ENCODE peak calls at places on chromosomes 7 and 10, in nine cellular contexts. N is BJ, E is body of pancreas, G is heart left ventricle, J is fibroblast of mammary gland, K is breast epithelium, R is spleen, T is mammary epithelial cell, A is fibroblast of the aortic adventitia. I is an unnamed sample.

GRCh38 chr10:17640331-17640816 is 3.6 kb upstream of the STAM start:
- DNase-seq in A (no peak), N (no peak), E (no peak), T (no peak), K (no peak), G (no peak), J (no peak), R (no peak), I (no peak)

GRCh38 chr10:111579473-111579872 is 502.6 kb downstream of the ADRA2A start:
- DNase-seq in A (no peak), N (no peak), R (no peak), E (no peak), G (no peak), T (no peak), J (no peak), K (no peak), I (no peak)

GRCh38 chr7:74012842-74013249 is 15.1 kb upstream of the ELN start:
- DNase-seq in J (no peak), N (no peak), G (no peak), E (no peak), A (peak; percentile 32), T (peak; percentile 48), K (no peak), R (no peak), I (no peak)

GRCh38 chr7:117759950-117760640 is 113.1 kb downstream of the CTTNBP2 start:
- DNase-seq in N (no peak), K (no peak), J (peak; percentile 82), R (no peak), T (no peak), G (no peak), A (peak; percentile 87), E (no peak), I (no peak)

GRCh38 chr10:62528441-62528840 is 154.3 kb downstream of the ZNF365 start:
- DNase-seq in T (peak; percentile 67), J (no peak), K (no peak), G (no peak), N (no peak), R (no peak), A (no peak), E (no peak), I (no peak)

GRCh38 chr7:2934211-2934731 is 90.2 kb upstream of the GNA12 start:
- DNase-seq in K (no peak), R (peak; percentile 61), G (no peak), T (peak; percentile 84), N (peak; percentile 4), J (peak; percentile 90), E (no peak), A (peak; percentile 56), I (no peak)

GRCh38 chr7:30074422-30075030 is 46.3 kb downstream of the PLEKHA8 start:
- DNase-seq in R (no peak), K (no peak), A (peak; percentile 69), G (no peak), T (peak; percentile 31), J (peak; percentile 67), E (peak; percentile 6), N (no peak), I (no peak)

GRCh38 chr7:79401254-79401653 is 52.2 kb downstream of the MAGI2 start:
- DNase-seq in G (no peak), N (no peak), A (no peak), E (no peak), K (no peak), T (no peak), J (no peak), R (no peak), I (no peak)

GRCh38 chr7:151248191-151249033 is at the start of gene SMARCD3:
- DNase-seq in T (peak; percentile 16), R (peak; percentile 85), J (peak; percentile 35), A (peak; percentile 65), N (no peak), G (peak; percentile 85), E (peak; percentile 73), K (no peak), I (no peak)
- H3K4me3 ChIP-seq in T (no peak within 1 kb of the TSS), R (peak within 1 kb of the TSS; percentile 50), J (peak within 1 kb of the TSS; percentile 64), A (peak within 1 kb of the TSS; percentile 79), N (peak within 1 kb of the TSS; percentile 80), G (peak within 1 kb of the TSS; percentile 79), E (peak within 1 kb of the TSS; percentile 16), K (peak within 1 kb of the TSS; percentile 86), I (peak within 1 kb of the TSS; percentile 70)

GRCh38 chr10:108208732-108209131 is 1044.2 kb upstream of the SORCS1 start:
- DNase-seq in G (no peak), K (no peak), T (no peak), N (no peak), A (no peak), E (no peak), J (no peak), R (no peak), I (no peak)

GRCh38 chr10:108203905-108204527 is 1039.5 kb upstream of the SORCS1 start:
- DNase-seq in E (no peak), A (no peak), T (no peak), K (no peak), N (no peak), R (no peak), J (no peak), G (no peak), I (no peak)

GRCh38 chr10:108204528-108205313 is 1040.2 kb upstream of the SORCS1 start:
- DNase-seq in R (no peak), K (no peak), A (peak; percentile 0), T (peak; percentile 55), J (peak; percentile 47), G (no peak), N (no peak), E (peak; percentile 9), I (no peak)

DNA sequence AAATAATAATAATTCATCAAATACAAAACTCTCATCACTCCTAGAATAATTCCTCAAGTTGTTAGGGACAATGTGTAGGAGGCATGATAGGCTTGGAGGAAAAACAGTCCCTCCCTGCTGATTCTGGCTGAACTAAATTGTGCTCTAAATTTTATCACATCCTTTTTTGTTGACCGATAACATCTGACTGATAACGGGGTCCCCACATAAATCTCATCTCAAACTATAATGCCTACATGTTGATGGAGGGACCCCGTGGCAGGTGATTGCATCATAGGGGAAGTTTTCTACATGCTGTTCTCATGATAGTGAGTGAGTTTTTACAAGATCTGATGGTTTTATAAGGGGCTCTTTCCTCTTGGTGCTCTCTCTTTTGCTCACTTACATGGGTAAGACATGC is 1043.5 kb upstream of the SORCS1 start:
- DNase-seq in K (no peak), N (no peak), A (no peak), T (no peak), J (no peak), E (no peak), G (no peak), R (no peak), I (no peak)
- TF ChIP-seq CTCF in K (no peak), N (no peak), A (no peak), T (no peak), J (no peak), E (no peak), G (no peak), R (no peak), I (no peak)

GRCh38 chr10:30055094-30055701 is 4.2 kb downstream of the JCAD start:
- DNase-seq in K (no peak), J (peak; percentile 56), N (peak; percentile 51), R (no peak), T (no peak), E (no peak), G (no peak), A (no peak), I (no peak)

GRCh38 chr10:30056767-30057355 is 2.5 kb downstream of the JCAD start:
- DNase-seq in A (no peak), G (no peak), R (no peak), N (no peak), J (no peak), T (no peak), K (no peak), E (no peak), I (no peak)

GRCh38 chr10:30058111-30058510 is 1.3 kb downstream of the JCAD start:
- DNase-seq in R (no peak), G (no peak), T (no peak), K (no peak), E (no peak), J (no peak), N (no peak), A (no peak), I (no peak)

GRCh38 chr10:30057421-30057841 is 2.0 kb downstream of the JCAD start:
- DNase-seq in T (no peak), R (no peak), G (no peak), N (no peak), J (peak; percentile 25), K (no peak), E (no peak), A (no peak), I (no peak)

DNA sequence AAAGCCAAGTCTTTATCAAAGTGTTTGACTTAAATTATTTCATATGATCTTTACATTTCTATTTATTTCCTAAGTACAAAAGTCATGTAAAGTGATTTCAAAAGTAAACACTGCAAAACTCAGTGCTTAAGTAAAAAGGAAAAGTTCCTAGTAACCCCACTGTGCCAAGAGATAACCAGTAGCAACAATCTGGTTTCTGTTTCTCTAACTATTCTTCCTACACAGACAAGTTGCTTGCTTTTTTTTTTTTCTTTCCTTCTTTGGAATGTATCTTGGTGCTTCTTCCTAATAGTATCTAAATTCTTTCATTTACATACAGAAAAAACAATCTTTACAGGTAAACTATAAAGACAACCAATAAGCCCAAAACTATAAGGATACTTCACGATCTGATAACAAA is 3.1 kb downstream of the JCAD start:
- DNase-seq in A (peak; percentile 43), T (no peak), G (no peak), N (no peak), K (no peak), R (no peak), E (no peak), J (no peak), I (no peak)
- H3K4me3 ChIP-seq in A (no peak overlapping the region), T (no peak overlapping the region), G (peak overlapping the region; percentile 97), N (no peak overlapping the region), K (no peak overlapping the region), R (no peak overlapping the region), E (no peak overlapping the region), J (no peak overlapping the region), I (no peak overlapping the region)

DNA sequence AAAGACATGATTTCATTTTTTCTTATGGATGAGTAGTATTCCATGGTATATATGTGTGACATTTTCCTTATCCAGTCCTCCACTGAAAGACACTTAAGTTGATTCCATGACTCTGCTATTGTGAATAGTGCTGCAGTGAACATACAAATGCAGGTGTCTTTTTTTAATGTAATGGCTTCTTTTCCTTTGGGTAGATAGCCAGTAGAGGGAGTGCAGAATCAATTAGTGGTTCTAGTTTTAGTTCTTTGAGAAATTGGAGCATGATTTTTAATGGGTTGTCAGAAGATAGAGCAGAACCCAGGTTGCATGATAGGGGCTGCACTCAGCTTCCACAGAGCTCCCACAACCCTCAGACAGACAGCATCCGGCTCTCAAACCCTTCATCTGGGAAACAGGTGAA is 152.9 kb upstream of the PLXDC2 start:
- DNase-seq in K (no peak), E (no peak), N (no peak), A (no peak), J (no peak), G (no peak), R (no peak), T (no peak), I (no peak)
- TF ChIP-seq CTCF in K (no peak), E (no peak), N (no peak), A (no peak), J (no peak), G (no peak), R (no peak), T (no peak), I (no peak)

GRCh38 chr10:119211625-119212441 is 4.5 kb downstream of the GRK5 start:
- DNase-seq in R (no peak), J (no peak), T (no peak), G (no peak), N (no peak), A (peak; percentile 59), K (no peak), E (no peak), I (no peak)
- H3K4me3 ChIP-seq in R (no peak overlapping the region), J (no peak overlapping the region), T (no peak overlapping the region), G (peak overlapping the region; percentile 15), N (no peak overlapping the region), A (peak overlapping the region; percentile 29), K (peak overlapping the region; percentile 23), E (no peak overlapping the region), I (no peak overlapping the region)

GRCh38 chr10:7826971-7827370 is 8.7 kb downstream of the TAF3 start:
- DNase-seq in T (peak; percentile 40), K (no peak), R (no peak), E (peak; percentile 86), G (no peak), J (peak; percentile 37), A (peak; percentile 21), N (no peak), I (no peak)
- TF ChIP-seq CTCF in T (no peak), K (no peak), R (no peak), E (peak; percentile 41), G (no peak), J (peak; percentile 3), A (peak; percentile 30), N (peak; percentile 35), I (no peak)